ENCODE peak calls at places on chromosomes 7 and 10, in four cellular contexts. A is kidney epithelial cell, S is HEK293T, X is activated T-cell treated with anti-CD3 and anti-CD28 coated beads for 1 hour. J is an unnamed sample.

GRCh38 chr7:92156976-92157375 is 22.0 kb downstream of the LRRD1 start:
- DNase-seq in A (no peak), S (no peak), X (no peak), J (no peak)

GRCh38 chr10:80413152-80413996 is 5.0 kb downstream of the PRXL2A start:
- DNase-seq in A (no peak), S (no peak), X (no peak), J (peak)

GRCh38 chr10:87658858-87659555 is 671 bp upstream of the PAPSS2 start:
- DNase-seq in A (no peak), S (peak), X (no peak), J (no peak)

GRCh38 chr7:52656098-52656497 is 379.3 kb upstream of the POM121L12 start:
- DNase-seq in A (no peak), S (no peak), X (no peak), J (no peak)

GRCh38 chr10:95604630-95605029 is 43.5 kb upstream of the SORBS1 start:
- DNase-seq in A (no peak), S (no peak), X (no peak), J (no peak)

GRCh38 chr10:58820862-58821559 is 308.3 kb downstream of the BICC1 start:
- DNase-seq in A (no peak), S (no peak), X (no peak), J (peak)

GRCh38 chr7:138014686-138015085 is 12.8 kb upstream of the CREB3L2 start:
- DNase-seq in A (no peak), S (no peak), X (no peak), J (no peak)

GRCh38 chr10:6542999-6543430 is 37.1 kb downstream of the PRKCQ start:
- DNase-seq in A (no peak), S (no peak), X (no peak), J (no peak)

GRCh38 chr10:53839437-53840039 is 961.5 kb downstream of the PCDH15 start:
- DNase-seq in A (peak), S (no peak), X (no peak), J (no peak)

GRCh38 chr10:122462533-122463465 is 1.4 kb downstream of the HTRA1 start:
- DNase-seq in A (no peak), S (no peak), X (no peak), J (no peak)

GRCh38 chr10:132657737-132658136 is 120.2 kb downstream of the INPP5A start:
- DNase-seq in A (no peak), S (no peak), X (no peak), J (no peak)

GRCh38 chr7:28853834-28854749 is 104.0 kb downstream of the TRIL start:
- DNase-seq in A (no peak), S (peak), X (peak), J (peak)

GRCh38 chr7:40469481-40469880 is 334.7 kb downstream of the SUGCT start:
- DNase-seq in A (peak), S (no peak), X (no peak), J (no peak)

GRCh38 chr10:17527530-17528146 is 73.2 kb upstream of the ST8SIA6 start:
- DNase-seq in A (no peak), S (no peak), X (no peak), J (no peak)

GRCh38 chr10:49144021-49144720 is 10.3 kb upstream of the FAM170B start:
- DNase-seq in A (no peak), S (no peak), X (no peak), J (peak)

GRCh38 chr7:29091722-29092121 is 54.6 kb downstream of the CPVL start:
- DNase-seq in A (no peak), S (no peak), X (no peak), J (no peak)

GRCh38 chr10:74419491-74420466 is 268.8 kb downstream of the ADK start:
- DNase-seq in A (no peak), S (no peak), X (peak), J (peak)

GRCh38 chr7:33334349-33334748 is 205.0 kb downstream of the BBS9 start:
- DNase-seq in A (no peak), S (peak), X (no peak), J (peak)

GRCh38 chr7:140723002-140723401 is 26.5 kb downstream of the NDUFB2 start:
- DNase-seq in A (no peak), S (no peak), X (peak), J (no peak)

GRCh38 chr7:71221549-71221948 is 89.6 kb downstream of the GALNT17 start:
- DNase-seq in A (no peak), S (no peak), X (no peak), J (no peak)

GRCh38 chr10:126905776-126906703 is 812 bp downstream of the DOCK1 start:
- DNase-seq in A (no peak), S (peak), X (no peak), J (no peak)

GRCh38 chr7:3103614-3104399 is 60.1 kb upstream of the CARD11 start:
- DNase-seq in A (no peak), S (no peak), X (no peak), J (no peak)

GRCh38 chr10:55370021-55370420 is 569.0 kb upstream of the PCDH15 start:
- DNase-seq in A (no peak), S (peak), X (no peak), J (no peak)

GRCh38 chr10:79065091-79065551 is 3.6 kb upstream of the ZMIZ1 start:
- DNase-seq in A (no peak), S (no peak), X (no peak), J (no peak)

GRCh38 chr7:47416454-47417121 is 165.3 kb downstream of the TNS3 start:
- DNase-seq in A (no peak), S (no peak), X (no peak), J (no peak)

GRCh38 chr10:122765412-122765811 is 65.8 kb upstream of the C10orf120 start:
- DNase-seq in A (no peak), S (no peak), X (no peak), J (no peak)

GRCh38 chr10:14623931-14624330 is 150.8 kb downstream of the FAM107B start:
- DNase-seq in A (no peak), S (no peak), X (no peak), J (no peak)

GRCh38 chr7:107856806-107857540 is 34.0 kb upstream of the DLD start:
- DNase-seq in A (no peak), S (no peak), X (peak), J (no peak)

GRCh38 chr10:78774999-78775711 is 293.6 kb upstream of the ZMIZ1 start:
- DNase-seq in A (no peak), S (peak), X (no peak), J (no peak)

GRCh38 chr7:78905449-78905848 is 548.0 kb downstream of the MAGI2 start:
- DNase-seq in A (no peak), S (no peak), X (no peak), J (no peak)

GRCh38 chr7:33669251-33669670 is 236.1 kb upstream of the BMPER start:
- DNase-seq in A (peak), S (peak), X (no peak), J (no peak)

GRCh38 chr7:5429253-5429856 is 5.7 kb upstream of the TNRC18 start:
- DNase-seq in A (no peak), S (no peak), X (no peak), J (no peak)

GRCh38 chr7:50203521-50203920 is 101.0 kb upstream of the IKZF1 start:
- DNase-seq in A (no peak), S (no peak), X (no peak), J (no peak)

GRCh38 chr10:44352316-44353127 is 32.4 kb downstream of the CXCL12 start:
- DNase-seq in A (no peak), S (no peak), X (no peak), J (no peak)

GRCh38 chr10:47449102-47449978 is 34.6 kb downstream of the ANXA8 start:
- DNase-seq in A (no peak), S (no peak), X (no peak), J (no peak)

J was measured in BE2C.